ENCODE peak calls at places on chromosomes 11 and 22, in five cellular contexts. J, B, S, V and T are unnamed samples. For H3K9me3 and H3K4me1, the result is how much of the 10 kb centered on the place peaks cover.

GRCh38 chr11:33633251-33634003 is 67.2 kb downstream of the C11orf91 start:
- DNase-seq in J (peak), B (peak), S (peak), V (no peak), T (peak)

GRCh38 chr11:16782226-16782919 is 43.9 kb downstream of the C11orf58 start:
- DNase-seq in J (no peak), B (no peak), S (no peak), V (no peak), T (no peak)

GRCh38 chr11:26227311-26227710 is 104.6 kb upstream of the ANO3 start:
- DNase-seq in J (peak), B (peak), S (no peak), V (no peak), T (no peak)

GRCh38 chr11:109320595-109320994 is 101.4 kb upstream of the C11orf87 start:
- DNase-seq in J (peak), B (no peak), S (peak), V (no peak), T (no peak)

GRCh38 chr22:42022162-42022847 is 23.7 kb downstream of the WBP2NL start:
- DNase-seq in J (peak), B (no peak), S (no peak), V (no peak), T (peak)

GRCh38 chr22:50576070-50576469 is 2.2 kb downstream of the CPT1B start:
- DNase-seq in J (peak), B (peak), S (no peak), V (no peak), T (peak)

GRCh38 chr11:46952553-46952952 is 16.0 kb downstream of the CSTPP1 start:
- DNase-seq in J (no peak), B (no peak), S (no peak), V (no peak), T (no peak)

GRCh38 chr11:67615455-67616430 is 9.0 kb downstream of the NDUFV1 start:
- DNase-seq in J (no peak), B (peak), S (no peak), V (peak), T (peak)

GRCh38 chr11:112166561-112166960 is 611 bp upstream of the TEX12 start:
- DNase-seq in J (peak), B (peak), S (no peak), V (no peak), T (peak)

GRCh38 chr22:39148024-39148726 is 4.3 kb downstream of the CBX7 start:
- DNase-seq in J (no peak), B (no peak), S (no peak), V (peak), T (no peak)

GRCh38 chr22:19548964-19549363 is 24.8 kb upstream of the CLDN5 start:
- DNase-seq in J (no peak), B (no peak), S (no peak), V (no peak), T (no peak)

GRCh38 chr11:63850946-63851345 is 12.0 kb downstream of the MARK2 start:
- DNase-seq in J (no peak), B (no peak), S (no peak), V (no peak), T (peak)

GRCh38 chr22:27349456-27349855 is 452.1 kb downstream of the MN1 start:
- DNase-seq in J (no peak), B (no peak), S (no peak), V (no peak), T (no peak)

GRCh38 chr11:130181295-130182272 is 22.0 kb downstream of the ST14 start:
- DNase-seq in J (peak), B (peak), S (peak), V (no peak), T (peak)

GRCh38 chr11:92536895-92537294 is 312.3 kb downstream of the FAT3 start:
- DNase-seq in J (no peak), B (no peak), S (no peak), V (no peak), T (no peak)

GRCh38 chr22:28077166-28077565 is 158.1 kb upstream of the PITPNB start:
- DNase-seq in J (no peak), B (peak), S (no peak), V (no peak), T (no peak)

GRCh38 chr11:24793479-24793878 is 296.6 kb downstream of the LUZP2 start:
- DNase-seq in J (no peak), B (no peak), S (no peak), V (no peak), T (no peak)

GRCh38 chr11:126197277-126197939 is 14.0 kb downstream of the RPUSD4 start:
- DNase-seq in J (peak), B (no peak), S (no peak), V (peak), T (no peak)

GRCh38 chr11:35373284-35373933 is 45.9 kb downstream of the SLC1A2 start:
- DNase-seq in J (no peak), B (peak), S (no peak), V (no peak), T (peak)

GRCh38 chr11:47998733-47999359 is 18.5 kb downstream of the PTPRJ start:
- DNase-seq in J (no peak), B (peak), S (no peak), V (no peak), T (peak)

GRCh38 chr11:133504906-133505305 is 27.4 kb downstream of the OPCML start:
- DNase-seq in J (no peak), B (no peak), S (no peak), V (no peak), T (no peak)

GRCh38 chr11:131675489-131675888 is 305.1 kb downstream of the NTM start:
- DNase-seq in J (no peak), B (no peak), S (no peak), V (no peak), T (no peak)

GRCh38 chr11:83573097-83573496 is 286.9 kb upstream of the CCDC90B start:
- DNase-seq in J (peak), B (no peak), S (no peak), V (no peak), T (peak)

GRCh38 chr11:59923813-59924212 is 14.4 kb upstream of the OOSP1 start:
- DNase-seq in J (no peak), B (no peak), S (no peak), V (no peak), T (no peak)

DNA sequence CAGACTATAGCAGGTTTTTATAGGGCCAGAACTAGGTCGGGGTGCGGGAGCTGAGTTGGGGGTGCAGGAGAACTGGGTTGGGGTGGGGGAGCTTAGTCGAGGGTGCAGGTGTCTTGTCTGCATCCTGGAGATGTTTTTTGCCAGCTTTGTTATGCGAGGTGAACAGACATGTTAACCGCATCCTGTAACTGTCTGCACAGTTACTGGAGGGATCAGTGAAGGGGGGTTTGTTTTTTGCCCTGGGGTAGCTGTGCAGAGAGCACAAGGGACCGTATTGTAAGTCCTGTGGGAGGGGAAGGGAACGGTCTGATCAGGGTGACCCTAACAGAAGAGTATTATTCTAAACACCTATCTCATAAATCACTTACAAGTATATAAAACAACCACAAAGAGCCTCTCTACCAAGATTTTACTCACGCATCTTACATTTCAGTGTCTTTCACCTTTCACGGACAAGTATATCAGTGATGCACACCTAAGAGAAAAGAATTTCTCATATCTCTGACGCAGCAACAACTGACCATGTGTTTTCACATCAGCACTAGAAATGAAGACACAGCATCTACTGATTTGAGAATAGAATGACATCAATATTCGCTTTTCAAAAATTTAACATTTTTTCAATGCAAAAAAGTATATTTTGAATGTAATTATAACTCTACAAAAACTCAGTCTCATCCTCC is 20.8 kb downstream of the ZNF195 start:
- DNase-seq in J (no peak), B (no peak), S (no peak), V (no peak), T (no peak)
- H3K9me3 ChIP-seq in J (half or more), B (half or more), S (under half), V (half or more), T (under half)

GRCh38 chr22:36336246-36337182 is 51.3 kb downstream of the MYH9 start:
- DNase-seq in J (no peak), B (no peak), S (peak), V (no peak), T (no peak)

GRCh38 chr22:36341640-36342041 is 46.1 kb downstream of the MYH9 start:
- DNase-seq in J (no peak), B (peak), S (peak), V (no peak), T (no peak)

GRCh38 chr22:36337365-36338130 is 50.2 kb downstream of the MYH9 start:
- DNase-seq in J (no peak), B (no peak), S (no peak), V (no peak), T (no peak)

GRCh38 chr22:36340621-36341020 is 47.1 kb downstream of the MYH9 start:
- DNase-seq in J (no peak), B (peak), S (no peak), V (no peak), T (no peak)

DNA sequence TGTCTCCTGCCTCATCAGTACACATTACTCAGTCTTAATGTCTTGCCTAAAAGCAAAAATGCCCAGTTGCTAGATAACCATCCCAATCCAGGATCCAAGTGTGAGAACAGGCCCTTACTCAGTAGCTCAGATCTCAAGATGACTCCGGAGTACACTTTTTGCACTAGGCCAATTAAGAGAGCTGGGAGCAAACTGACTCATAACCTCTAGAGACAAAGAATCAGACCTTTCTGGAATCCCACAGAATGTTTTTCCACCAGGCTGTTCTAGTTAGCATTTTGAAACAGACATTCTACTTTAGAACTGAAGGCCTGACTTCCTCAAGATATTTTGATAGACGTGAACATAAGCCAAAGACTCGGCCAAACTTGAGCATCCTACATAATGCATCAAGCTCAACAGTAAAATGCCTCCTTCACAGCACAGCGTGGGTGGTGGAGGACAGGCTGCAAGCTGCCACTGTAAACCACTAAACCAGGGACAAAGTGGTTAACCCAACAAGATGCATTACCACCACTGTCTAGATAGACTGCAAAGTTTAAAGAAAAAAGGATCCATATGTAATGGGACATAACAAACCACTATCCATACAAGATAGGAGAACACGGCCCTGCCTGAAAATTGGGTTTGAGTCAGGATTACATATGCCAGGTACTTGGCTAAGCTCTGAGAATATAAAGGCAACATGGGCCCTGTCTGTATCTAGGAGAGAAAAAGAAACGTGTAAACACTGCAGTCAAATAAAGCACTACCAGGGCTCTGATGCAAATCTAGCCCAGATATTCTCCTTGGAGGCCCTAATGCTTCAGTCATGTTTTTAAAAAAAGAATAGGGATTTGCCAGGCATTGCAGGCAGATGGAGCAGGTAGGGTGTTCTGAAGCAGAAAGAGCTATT is 48.3 kb downstream of the MYH9 start:
- DNase-seq in J (peak), B (no peak), S (no peak), V (no peak), T (no peak)
- H3K4me1 ChIP-seq in J (half or more), B (half or more), S (half or more), V (under half), T (under half)

DNA sequence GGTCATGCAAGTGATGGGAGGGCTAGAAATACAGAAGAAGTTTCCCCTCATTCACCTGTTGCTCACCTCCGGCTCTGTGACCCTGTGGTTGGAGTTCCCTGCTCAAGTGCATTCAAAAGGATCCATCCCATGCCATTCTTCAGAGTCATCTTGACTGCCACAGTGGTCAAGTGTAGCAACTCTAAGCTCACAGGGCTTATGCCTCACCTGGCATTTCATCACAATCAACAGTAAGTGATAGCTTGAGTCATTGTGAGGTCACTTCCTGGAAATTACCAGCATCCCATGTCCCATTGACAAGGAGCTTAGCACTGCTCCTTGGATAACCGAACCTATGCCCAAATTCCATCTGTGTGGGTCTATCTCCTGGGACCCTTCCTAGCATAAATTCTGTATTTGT is 55.6 kb downstream of the OR4C45 start:
- DNase-seq in J (peak), B (no peak), S (no peak), V (no peak), T (no peak)
- H3K9me3 ChIP-seq in J (under half), B (half or more), S (under half), V (under half), T (under half)

GRCh38 chr22:23101524-23101923 is 31.2 kb downstream of the GNAZ start:
- DNase-seq in J (no peak), B (no peak), S (no peak), V (no peak), T (no peak)

GRCh38 chr22:23104109-23104971 is 34.0 kb downstream of the GNAZ start:
- DNase-seq in J (no peak), B (no peak), S (no peak), V (no peak), T (no peak)

GRCh38 chr22:23102776-23103175 is 32.5 kb downstream of the GNAZ start:
- DNase-seq in J (no peak), B (no peak), S (no peak), V (no peak), T (no peak)

GRCh38 chr22:23102002-23102655 is 31.8 kb downstream of the GNAZ start:
- DNase-seq in J (no peak), B (no peak), S (no peak), V (no peak), T (no peak)

DNA sequence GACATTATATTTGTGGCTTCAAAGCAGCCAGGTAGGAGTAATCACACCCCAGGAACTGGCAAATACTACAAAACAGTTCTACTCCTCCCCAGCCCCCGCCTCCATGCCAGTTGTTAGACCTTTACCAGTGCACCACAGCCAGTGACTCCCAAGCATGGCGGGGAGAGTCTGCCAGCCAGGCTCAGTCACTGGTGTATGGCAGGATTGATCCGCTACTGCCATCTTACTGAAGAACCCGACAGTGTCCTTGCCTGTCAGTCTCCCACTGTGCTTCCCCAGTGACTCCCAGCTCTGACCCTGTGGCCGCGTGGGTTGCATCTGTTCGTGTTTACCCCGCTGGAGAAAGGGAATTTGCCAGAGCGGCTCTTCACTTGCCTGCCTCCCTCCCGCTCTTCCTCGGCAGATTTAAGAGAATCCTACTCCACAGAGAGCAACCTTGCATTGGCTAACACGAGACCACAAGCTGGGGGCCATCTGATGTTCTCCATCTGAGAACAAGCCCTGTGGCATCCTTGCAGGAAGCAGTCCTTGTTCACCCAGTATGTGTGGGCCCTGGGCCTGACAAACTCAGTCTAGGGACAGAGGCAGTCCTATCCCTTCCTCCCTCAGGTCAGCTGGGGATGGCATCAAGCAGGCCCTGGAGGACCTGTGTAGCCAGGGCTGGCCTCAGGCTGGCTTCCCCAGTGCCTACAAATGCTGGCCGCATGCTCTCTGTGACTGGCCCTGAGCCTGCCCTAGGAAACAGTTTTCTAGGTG is 33.1 kb downstream of the GNAZ start:
- DNase-seq in J (no peak), B (no peak), S (no peak), V (no peak), T (no peak)
- H3K4me1 ChIP-seq in J (under half), B (under half), S (under half), V (under half), T (under half)

DNA sequence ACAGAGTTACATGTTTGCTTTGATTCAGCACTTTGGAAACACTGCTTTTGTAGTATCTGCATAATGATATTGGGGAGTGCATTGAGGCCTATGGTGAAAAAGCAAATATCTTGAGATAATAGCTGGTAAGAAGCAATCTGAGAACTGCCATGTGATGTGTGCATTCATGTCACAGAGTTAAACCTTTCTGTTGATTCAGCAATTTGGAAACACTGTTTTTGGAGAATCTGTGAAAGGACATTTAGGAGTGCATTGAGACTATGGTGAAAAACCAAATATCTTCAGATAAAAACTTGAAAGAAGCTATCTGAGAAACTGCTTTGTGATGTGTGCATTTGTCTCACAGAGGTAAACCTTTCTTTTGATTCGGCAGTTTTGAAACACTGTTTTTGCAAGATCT is 346.8 kb downstream of the OR4C45 start:
- DNase-seq in J (no peak), B (no peak), S (no peak), V (no peak), T (no peak)
- H3K9me3 ChIP-seq in J (under half), B (half or more), S (under half), V (under half), T (under half)

DNA sequence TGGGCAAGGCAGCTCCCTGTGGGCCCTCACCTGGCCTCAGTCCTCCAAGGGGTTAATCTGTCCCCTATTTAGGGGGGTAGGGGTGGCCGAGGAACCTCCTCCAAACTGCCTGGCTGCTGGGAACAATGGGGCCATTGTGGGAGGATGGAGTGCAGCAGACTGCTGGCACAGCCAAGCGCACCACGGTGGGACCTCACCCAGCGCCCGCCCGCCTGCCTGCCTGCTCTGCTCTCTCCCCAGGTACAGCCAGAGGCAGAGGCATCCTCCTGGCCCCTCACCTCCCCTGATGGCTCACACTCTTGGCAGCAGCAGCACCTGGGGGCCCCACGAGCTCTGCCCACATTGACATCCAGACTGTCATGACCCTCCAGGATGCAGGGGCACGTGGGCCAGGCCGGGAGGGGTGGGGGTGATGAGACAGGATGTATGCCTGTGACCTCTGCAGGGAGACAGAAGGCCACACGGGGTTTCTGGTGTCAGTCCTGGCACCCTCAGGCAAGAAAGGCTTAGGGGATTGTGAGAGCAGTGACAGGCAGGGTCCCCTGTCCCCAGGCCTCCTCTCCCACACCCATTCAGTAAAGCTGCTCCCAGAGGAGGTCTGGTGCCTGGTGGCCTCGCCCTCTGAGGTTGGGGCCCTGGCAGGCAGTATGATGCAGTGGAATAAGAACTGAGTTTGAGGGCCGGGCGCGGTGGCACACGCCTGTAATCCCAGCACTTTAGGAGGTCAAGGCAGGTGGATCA is 11.4 kb downstream of the BCL9L start:
- DNase-seq in J (peak), B (peak), S (peak), V (peak), T (peak)
- H3K4me1 ChIP-seq in J (half or more), B (half or more), S (half or more), V (half or more), T (under half)

DNA sequence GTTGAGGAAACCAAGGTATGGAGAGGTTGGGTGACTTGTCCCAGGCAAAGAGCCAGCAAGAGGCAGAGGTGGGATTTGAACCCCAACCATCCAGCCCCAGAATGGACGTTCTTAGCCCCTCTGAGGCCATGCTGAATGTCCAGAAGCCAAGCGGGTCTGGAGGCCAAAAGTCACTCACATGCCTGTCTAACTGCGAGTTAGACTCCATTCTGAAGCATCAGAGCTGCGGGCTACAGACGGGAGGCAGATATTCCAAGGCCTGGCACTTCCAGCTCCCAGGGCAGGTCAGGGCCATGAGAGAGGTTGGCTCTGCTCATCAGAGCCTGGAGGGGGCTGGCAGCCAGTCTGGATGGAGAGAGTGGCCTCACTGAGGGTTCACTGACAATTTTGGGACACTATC is 616.5 kb downstream of the BRD1 start:
- DNase-seq in J (no peak), B (no peak), S (no peak), V (no peak), T (no peak)
- H3K9me3 ChIP-seq in J (half or more), B (under half), S (under half), V (under half), T (under half)